ENCODE peak calls at places on chromosome 4, in four cellular contexts. One of them, this sample, is unnamed. For H3K27me3, the result is how much of the 10 kb centered on the place peaks cover.

GRCh38 chr4:168569909-168570276 is 73.0 kb downstream of the PALLD start:
- DNase-seq in body of pancreas: no peak
- DNase-seq in ovary: no peak
- DNase-seq in stomach: no peak
- DNase-seq in this sample: no peak

GRCh38 chr4:80897537-80898303 is 132.8 kb upstream of the BMP3 start:
- DNase-seq in ovary: no peak
- DNase-seq in stomach: no peak
- DNase-seq in body of pancreas: no peak
- DNase-seq in this sample: no peak

GRCh38 chr4:87219648-87220093 is 747 bp downstream of the KLHL8 start:
- DNase-seq in stomach: peak
- DNase-seq in body of pancreas: peak
- DNase-seq in ovary: peak
- DNase-seq in this sample: peak

GRCh38 chr4:80309301-80310004 is 26.1 kb upstream of the CFAP299 start:
- DNase-seq in body of pancreas: no peak
- DNase-seq in ovary: no peak
- DNase-seq in stomach: no peak
- DNase-seq in this sample: peak

GRCh38 chr4:145041378-145041777 is 56.6 kb downstream of the ANAPC10 start:
- DNase-seq in stomach: no peak
- DNase-seq in ovary: no peak
- DNase-seq in body of pancreas: no peak
- DNase-seq in this sample: no peak

GRCh38 chr4:135418353-135418752 is 1216.8 kb upstream of the PABPC4L start:
- DNase-seq in body of pancreas: no peak
- DNase-seq in stomach: no peak
- DNase-seq in ovary: no peak
- DNase-seq in this sample: no peak

GRCh38 chr4:89755210-89755609 is 81.8 kb downstream of the SNCA start:
- DNase-seq in stomach: no peak
- DNase-seq in body of pancreas: no peak
- DNase-seq in ovary: no peak
- DNase-seq in this sample: no peak

GRCh38 chr4:163404570-163404969 is 60.9 kb downstream of the NPY5R start:
- DNase-seq in ovary: no peak
- DNase-seq in body of pancreas: peak
- DNase-seq in stomach: no peak
- DNase-seq in this sample: no peak

GRCh38 chr4:142396279-142396678 is 449.8 kb downstream of the INPP4B start:
- DNase-seq in stomach: no peak
- DNase-seq in body of pancreas: no peak
- DNase-seq in ovary: no peak
- DNase-seq in this sample: no peak

GRCh38 chr4:179399054-179399782 is 1957.0 kb upstream of the AGA start:
- DNase-seq in ovary: no peak
- DNase-seq in stomach: no peak
- DNase-seq in body of pancreas: no peak
- DNase-seq in this sample: no peak

GRCh38 chr4:95049838-95050237 is 292.1 kb downstream of the BMPR1B start:
- DNase-seq in stomach: no peak
- DNase-seq in ovary: no peak
- DNase-seq in body of pancreas: no peak
- DNase-seq in this sample: no peak

GRCh38 chr4:5547651-5548249 is 160.6 kb downstream of the EVC2 start:
- DNase-seq in ovary: no peak
- DNase-seq in stomach: no peak
- DNase-seq in body of pancreas: no peak
- DNase-seq in this sample: no peak
- H3K4me3 ChIP-seq in ovary: no peak
- H3K4me3 ChIP-seq in stomach: no peak
- H3K4me3 ChIP-seq in body of pancreas: no peak
- H3K4me3 ChIP-seq in this sample: no peak

GRCh38 chr4:98938386-98938785 is 9.5 kb upstream of the EIF4E start:
- DNase-seq in stomach: no peak
- DNase-seq in ovary: no peak
- DNase-seq in body of pancreas: no peak
- DNase-seq in this sample: no peak
- H3K27ac ChIP-seq in stomach: no peak
- H3K27ac ChIP-seq in ovary: no peak
- H3K27ac ChIP-seq in body of pancreas: no peak
- H3K27ac ChIP-seq in this sample: no peak

GRCh38 chr4:189033801-189034347 is 894.6 kb downstream of the TRIML1 start:
- DNase-seq in stomach: no peak
- DNase-seq in body of pancreas: no peak
- DNase-seq in ovary: no peak
- DNase-seq in this sample: no peak
- H3K27me3 ChIP-seq in stomach: under half
- H3K27me3 ChIP-seq in body of pancreas: under half
- H3K27me3 ChIP-seq in ovary: under half
- H3K27me3 ChIP-seq in this sample: under half

GRCh38 chr4:25878676-25879075 is 15.9 kb upstream of the SEL1L3 start:
- DNase-seq in stomach: no peak
- DNase-seq in ovary: no peak
- DNase-seq in body of pancreas: no peak
- DNase-seq in this sample: no peak
- H3K4me3 ChIP-seq in stomach: no peak
- H3K4me3 ChIP-seq in ovary: no peak
- H3K4me3 ChIP-seq in body of pancreas: no peak
- H3K4me3 ChIP-seq in this sample: no peak

GRCh38 chr4:151407466-151408379 is 1.3 kb upstream of the FHIP1A start:
- DNase-seq in ovary: peak
- DNase-seq in body of pancreas: peak
- DNase-seq in stomach: peak
- DNase-seq in this sample: no peak
- H3K27ac ChIP-seq in ovary: no peak
- H3K27ac ChIP-seq in body of pancreas: peak
- H3K27ac ChIP-seq in stomach: peak
- H3K27ac ChIP-seq in this sample: no peak

GRCh38 chr4:48699470-48699869 is 80.6 kb downstream of the FRYL start:
- DNase-seq in body of pancreas: no peak
- DNase-seq in ovary: no peak
- DNase-seq in stomach: no peak
- DNase-seq in this sample: no peak
- H3K27me3 ChIP-seq in body of pancreas: under half
- H3K27me3 ChIP-seq in ovary: under half
- H3K27me3 ChIP-seq in stomach: under half
- H3K27me3 ChIP-seq in this sample: under half

GRCh38 chr4:105896984-105897760 is 1.9 kb downstream of the NPNT start:
- DNase-seq in ovary: no peak
- DNase-seq in body of pancreas: no peak
- DNase-seq in stomach: no peak
- DNase-seq in this sample: no peak

GRCh38 chr4:105894570-105895323 is 524 bp upstream of the NPNT start:
- DNase-seq in stomach: no peak
- DNase-seq in ovary: no peak
- DNase-seq in body of pancreas: peak
- DNase-seq in this sample: no peak

GRCh38 chr4:105895609-105896460 is 564 bp downstream of the NPNT start:
- DNase-seq in stomach: no peak
- DNase-seq in body of pancreas: peak
- DNase-seq in ovary: peak
- DNase-seq in this sample: no peak

GRCh38 chr4:105896461-105896939 is 1.2 kb downstream of the NPNT start:
- DNase-seq in body of pancreas: no peak
- DNase-seq in stomach: no peak
- DNase-seq in ovary: no peak
- DNase-seq in this sample: no peak

DNA sequence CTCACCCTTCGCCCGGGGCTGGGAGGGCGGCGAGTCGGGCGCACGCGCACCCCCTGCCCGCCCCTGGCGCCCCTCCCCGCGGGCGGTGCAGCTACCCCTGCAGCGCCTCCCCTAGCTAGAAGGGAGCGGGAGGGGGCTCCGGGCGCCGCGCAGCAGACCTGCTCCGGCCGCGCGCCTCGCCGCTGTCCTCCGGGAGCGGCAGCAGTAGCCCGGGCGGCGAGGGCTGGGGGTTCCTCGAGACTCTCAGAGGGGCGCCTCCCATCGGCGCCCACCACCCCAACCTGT is at the start of gene NPNT:
- DNase-seq in stomach: no peak
- DNase-seq in ovary: no peak
- DNase-seq in body of pancreas: peak
- DNase-seq in this sample: no peak
- H3K4me3 ChIP-seq in stomach: peak
- H3K4me3 ChIP-seq in ovary: peak
- H3K4me3 ChIP-seq in body of pancreas: peak
- H3K4me3 ChIP-seq in this sample: no peak

DNA sequence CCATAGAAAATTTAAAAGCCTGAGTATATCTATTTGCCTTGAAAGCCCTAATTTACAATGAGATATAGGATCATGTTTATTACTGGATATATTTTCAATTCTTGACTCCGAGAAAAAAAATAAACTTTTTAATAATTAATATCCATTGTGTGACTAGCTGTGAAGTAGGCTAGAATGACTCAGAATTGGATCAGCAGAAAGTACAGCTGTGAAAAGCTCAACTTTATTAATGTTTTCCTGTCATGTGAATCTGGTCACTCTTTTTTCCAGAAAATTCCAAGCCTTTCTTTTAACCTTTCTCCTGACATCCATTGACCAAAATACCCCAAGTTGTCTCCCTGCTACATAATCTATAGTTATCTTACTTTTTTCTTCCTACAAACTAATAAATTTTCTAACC is 171.8 kb upstream of the PACRGL start:
- DNase-seq in ovary: no peak
- DNase-seq in body of pancreas: no peak
- DNase-seq in stomach: no peak
- DNase-seq in this sample: no peak
- H3K27ac ChIP-seq in ovary: no peak
- H3K27ac ChIP-seq in body of pancreas: no peak
- H3K27ac ChIP-seq in stomach: no peak
- H3K27ac ChIP-seq in this sample: peak

GRCh38 chr4:108400309-108400708 is 220.1 kb upstream of the RPL34 start:
- DNase-seq in stomach: no peak
- DNase-seq in ovary: no peak
- DNase-seq in body of pancreas: no peak
- DNase-seq in this sample: no peak
- H3K27me3 ChIP-seq in stomach: under half
- H3K27me3 ChIP-seq in ovary: under half
- H3K27me3 ChIP-seq in body of pancreas: under half
- H3K27me3 ChIP-seq in this sample: under half